ENCODE peak calls at places on chromosomes 5 and 9, in nine cellular contexts. L is hepatocyte, K is GM23248, C is OCI-LY7, G is HCT116, S is GM23338, B is PC-3, D is SK-N-SH, F is MM.1S. N is an unnamed sample.

GRCh38 chr9:96320749-96321280 is 18.8 kb upstream of the HSD17B3 start:
- DNase-seq in D (no peak), G (no peak), K (no peak), L (no peak), B (no peak), S (peak; percentile 35), F (no peak), C (peak; percentile 6), N (peak; percentile 15)

GRCh38 chr5:75052461-75053285 is at the start of gene GCNT4:
- DNase-seq in G (no peak), C (no peak), B (peak; percentile 24), S (peak; percentile 69), K (peak; percentile 77), F (no peak), L (peak; percentile 75), D (peak; percentile 76), N (peak; percentile 79)

GRCh38 chr5:83035373-83036170 is 41.6 kb downstream of the TMEM167A start:
- DNase-seq in C (no peak), D (peak; percentile 68), S (no peak), G (no peak), L (no peak), B (no peak), F (no peak), K (no peak), N (no peak)

GRCh38 chr9:106947501-106947900 is 84.5 kb downstream of the ZNF462 start:
- DNase-seq in D (no peak), G (no peak), K (no peak), S (no peak), C (no peak), L (no peak), B (no peak), F (no peak), N (no peak)

GRCh38 chr5:151721812-151722391 is 35.2 kb upstream of the SPARC start:
- DNase-seq in B (peak; percentile 29), F (peak; percentile 50), C (no peak), D (no peak), S (no peak), L (no peak), G (no peak), K (no peak), N (no peak)

GRCh38 chr5:143985832-143986485 is 174.0 kb downstream of the HMHB1 start:
- DNase-seq in D (no peak), C (no peak), F (no peak), B (peak; percentile 77), G (no peak), K (peak; percentile 87), S (no peak), L (peak; percentile 34), N (no peak)

GRCh38 chr5:126851441-126852103 is 74.6 kb downstream of the LMNB1 start:
- DNase-seq in L (no peak), D (no peak), S (no peak), G (no peak), K (no peak), C (no peak), B (no peak), F (no peak), N (no peak)

GRCh38 chr5:118653926-118654325 is 334.4 kb downstream of the DTWD2 start:
- DNase-seq in G (no peak), F (no peak), B (no peak), C (no peak), S (no peak), K (no peak), D (no peak), L (no peak), N (no peak)

GRCh38 chr9:124602204-124602603 is 95.0 kb upstream of the NR5A1 start:
- DNase-seq in G (no peak), S (no peak), D (no peak), K (no peak), C (no peak), B (peak; percentile 39), L (peak; percentile 23), F (no peak), N (no peak)

GRCh38 chr9:124596172-124596839 is 89.1 kb upstream of the NR5A1 start:
- DNase-seq in D (no peak), K (no peak), S (no peak), F (no peak), C (no peak), B (no peak), L (no peak), G (no peak), N (no peak)

GRCh38 chr9:124600407-124600806 is 93.2 kb upstream of the NR5A1 start:
- DNase-seq in K (no peak), B (no peak), C (no peak), S (no peak), L (no peak), F (no peak), G (no peak), D (no peak), N (no peak)

GRCh38 chr9:124598048-124598447 is 90.8 kb upstream of the NR5A1 start:
- DNase-seq in G (no peak), D (no peak), B (no peak), F (no peak), S (no peak), L (no peak), K (no peak), C (no peak), N (no peak)

GRCh38 chr9:124599121-124599795 is 92.1 kb upstream of the NR5A1 start:
- DNase-seq in D (no peak), S (no peak), B (no peak), G (no peak), C (no peak), F (no peak), L (no peak), K (no peak), N (no peak)
- TF ChIP-seq EZH2phosphoT487 in D (no peak), S (no peak), B (no peak), G (no peak), C (no peak), F (no peak), L (no peak), K (no peak), N (no peak)

DNA sequence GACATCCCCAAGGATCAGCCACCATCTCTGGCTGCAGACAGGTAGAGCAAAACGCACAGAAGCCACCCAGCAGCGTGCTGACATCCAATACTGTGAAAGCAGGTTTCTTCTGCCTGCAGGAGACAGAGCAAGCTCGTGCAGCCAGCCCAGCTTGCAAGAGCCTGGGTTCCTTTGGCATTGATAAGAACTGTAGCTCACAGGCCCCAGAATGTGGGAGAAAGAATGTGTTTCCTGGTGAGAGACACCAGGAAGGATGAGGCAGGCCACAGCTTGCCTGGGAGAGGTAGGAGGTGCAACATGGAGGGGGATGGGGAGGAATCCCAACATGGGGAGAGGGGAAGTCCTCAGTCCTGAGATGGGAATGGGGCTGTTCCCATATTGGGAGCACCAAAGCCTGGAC is 34.0 kb upstream of the ARAP3 start:
- DNase-seq in K (no peak), G (no peak), C (no peak), L (no peak), S (peak; percentile 48), D (no peak), F (no peak), B (peak; percentile 18), N (no peak)
- TF ChIP-seq EZH2phosphoT487 in K (no peak), G (no peak), C (no peak), L (no peak), S (no peak), D (no peak), F (no peak), B (no peak), N (no peak)

GRCh38 chr5:124612023-124612422 is 134.4 kb downstream of the ZNF608 start:
- DNase-seq in S (no peak), B (no peak), L (no peak), G (no peak), F (no peak), D (no peak), K (no peak), C (no peak), N (no peak)

GRCh38 chr5:124613273-124613953 is 133.0 kb downstream of the ZNF608 start:
- DNase-seq in K (no peak), B (no peak), C (no peak), S (no peak), G (no peak), F (no peak), L (no peak), D (no peak), N (no peak)

GRCh38 chr5:124619121-124619520 is 127.3 kb downstream of the ZNF608 start:
- DNase-seq in F (peak; percentile 13), G (no peak), L (no peak), K (no peak), C (no peak), S (no peak), B (no peak), D (no peak), N (no peak)

GRCh38 chr5:124617787-124618186 is 128.7 kb downstream of the ZNF608 start:
- DNase-seq in K (no peak), C (no peak), S (no peak), G (no peak), D (no peak), F (no peak), L (no peak), B (no peak), N (no peak)

DNA sequence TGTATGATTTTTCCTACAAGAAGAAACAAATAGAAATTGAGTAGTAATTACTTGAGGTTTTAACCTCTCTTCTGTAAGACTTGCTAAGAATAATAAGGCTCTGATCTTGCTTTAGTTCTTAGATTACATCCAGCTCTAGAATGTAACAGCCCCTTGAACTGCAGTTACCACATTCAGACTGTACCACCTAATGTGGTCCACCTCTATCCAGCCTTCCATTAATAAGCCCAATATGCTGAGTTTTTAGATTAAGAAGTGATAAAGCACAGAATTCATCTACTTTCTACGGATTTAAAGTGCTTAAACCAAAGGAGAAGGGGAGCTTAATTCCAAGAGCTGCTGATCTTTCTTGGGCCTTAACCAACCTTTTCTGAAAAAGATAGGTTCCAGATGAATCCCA is 131.6 kb downstream of the ZNF608 start:
- DNase-seq in L (no peak), F (no peak), G (no peak), C (no peak), D (no peak), K (no peak), S (no peak), B (no peak), N (no peak)
- TF ChIP-seq EZH2phosphoT487 in L (no peak), F (no peak), G (no peak), C (no peak), D (no peak), K (no peak), S (no peak), B (no peak), N (no peak)

GRCh38 chr5:31192442-31192841 is 1.0 kb upstream of the CDH6 start:
- DNase-seq in D (no peak), G (no peak), L (no peak), C (no peak), K (no peak), F (no peak), S (no peak), B (no peak), N (peak; percentile 39)

GRCh38 chr5:31185951-31186350 is 7.5 kb upstream of the CDH6 start:
- DNase-seq in D (no peak), B (no peak), F (no peak), G (no peak), C (no peak), K (no peak), S (no peak), L (no peak), N (no peak)

GRCh38 chr5:31186672-31187267 is 6.7 kb upstream of the CDH6 start:
- DNase-seq in K (peak; percentile 61), F (peak; percentile 36), G (peak; percentile 15), D (peak; percentile 37), L (peak; percentile 62), B (peak; percentile 59), C (peak; percentile 40), S (peak; percentile 72), N (peak; percentile 61)

GRCh38 chr5:31193026-31193425 is 460 bp upstream of the CDH6 start:
- DNase-seq in K (no peak), C (no peak), D (no peak), F (no peak), B (no peak), G (no peak), L (no peak), S (peak; percentile 7), N (no peak)

DNA sequence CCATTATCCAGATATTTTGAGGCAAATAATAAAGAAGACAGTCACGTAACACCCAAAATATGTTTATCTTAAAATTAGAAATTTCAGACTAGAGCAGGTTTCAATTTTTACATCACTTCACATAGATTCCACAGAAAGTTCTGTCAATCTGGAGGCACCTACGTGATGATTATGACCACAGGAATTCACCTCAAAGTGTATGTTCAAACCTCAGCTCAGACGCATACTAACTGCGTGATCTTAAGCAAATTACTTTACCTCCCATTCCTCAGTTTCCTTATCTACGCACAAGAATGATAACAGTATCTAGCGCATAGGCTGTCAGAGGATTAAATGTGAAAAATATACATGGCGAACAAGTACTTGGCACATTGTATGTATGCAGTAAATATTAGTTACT is 5.9 kb upstream of the CDH6 start:
- DNase-seq in F (no peak), S (no peak), G (no peak), D (no peak), B (no peak), K (no peak), L (no peak), C (no peak), N (no peak)
- TF ChIP-seq EZH2phosphoT487 in F (no peak), S (no peak), G (no peak), D (no peak), B (no peak), K (no peak), L (no peak), C (no peak), N (no peak)

N was measured in neural progenitor cell.